ENCODE peak calls at places on chromosomes 3 and 15, in five cellular contexts. C is tibial artery, H is cardiac muscle cell, E is lower leg skin, R is H9. L is an unnamed sample.
A peak's percentile ranks its signal among the peaks of the same experiment; 100 is the strongest.

GRCh38 chr3:98966862-98967554 is 65.5 kb upstream of the DCBLD2 start:
- DNase-seq in E (no peak), H (no peak), R (no peak), C (no peak), L (no peak)

GRCh38 chr3:127808197-127808596 is 14.1 kb downstream of the MGLL start:
- DNase-seq in R (no peak), E (no peak), C (no peak), H (no peak), L (no peak)

GRCh38 chr15:88274534-88275460 is 18.3 kb upstream of the NTRK3 start:
- DNase-seq in R (peak; percentile 81), C (peak; percentile 82), H (peak; percentile 79), E (peak; percentile 91), L (no peak)

GRCh38 chr3:50873376-50874157 is 198.8 kb downstream of the DOCK3 start:
- DNase-seq in H (no peak), E (no peak), C (no peak), R (no peak), L (no peak)

GRCh38 chr3:190382082-190382481 is 5.9 kb upstream of the CLDN16 start:
- DNase-seq in H (no peak), E (no peak), C (no peak), R (no peak), L (no peak)

GRCh38 chr3:155282416-155283091 is 10.9 kb downstream of the STRIT1 start:
- DNase-seq in C (no peak), E (no peak), H (no peak), R (no peak), L (no peak)

GRCh38 chr3:133574260-133574881 is 885 bp downstream of the CDV3 start:
- DNase-seq in H (peak; percentile 87), C (peak; percentile 85), R (peak; percentile 50), E (peak; percentile 94), L (peak; percentile 93)

GRCh38 chr15:99424978-99425665 is 140.7 kb upstream of the MEF2A start:
- DNase-seq in H (peak; percentile 46), C (peak; percentile 81), R (no peak), E (peak; percentile 87), L (peak; percentile 79)

GRCh38 chr3:5376761-5377160 is 189.3 kb downstream of the EDEM1 start:
- DNase-seq in H (no peak), R (peak; percentile 79), E (no peak), C (no peak), L (peak; percentile 51)

GRCh38 chr15:67433495-67434099 is 87.3 kb upstream of the C15orf61 start:
- DNase-seq in H (peak; percentile 37), E (peak; percentile 84), C (no peak), R (peak; percentile 56), L (no peak)

GRCh38 chr3:74992898-74993297 is 378.4 kb upstream of the CNTN3 start:
- DNase-seq in C (no peak), E (no peak), R (no peak), H (no peak), L (no peak)

GRCh38 chr15:66068801-66069200 is 184.7 kb downstream of the MEGF11 start:
- DNase-seq in R (no peak), E (no peak), H (no peak), C (no peak), L (peak; percentile 10)

GRCh38 chr3:71525376-71525775 is 58.2 kb downstream of the FOXP1 start:
- DNase-seq in E (no peak), R (no peak), C (no peak), H (no peak), L (no peak)

GRCh38 chr3:167209011-167209410 is 171.1 kb downstream of the ZBBX start:
- DNase-seq in E (no peak), R (no peak), H (no peak), C (no peak), L (no peak)

GRCh38 chr3:133854971-133855370 is 40.7 kb downstream of the RAB6B start:
- DNase-seq in H (no peak), E (peak; percentile 21), R (no peak), C (no peak), L (peak; percentile 12)

GRCh38 chr15:90860450-90860849 is 7.9 kb upstream of the FURIN start:
- DNase-seq in R (no peak), H (no peak), C (no peak), E (no peak), L (no peak)

GRCh38 chr15:93476491-93477176 is 387.6 kb upstream of the RGMA start:
- DNase-seq in R (no peak), C (no peak), H (no peak), E (no peak), L (no peak)

GRCh38 chr3:58084788-58085543 is 76.7 kb downstream of the FLNB start:
- DNase-seq in H (no peak), R (no peak), C (no peak), E (no peak), L (no peak)

GRCh38 chr3:62131620-62132019 is 241.7 kb downstream of the FEZF2 start:
- DNase-seq in E (no peak), H (peak; percentile 41), R (no peak), C (no peak), L (no peak)

GRCh38 chr15:98330258-98330657 is 318.1 kb upstream of the IGF1R start:
- DNase-seq in E (no peak), R (no peak), C (no peak), H (no peak), L (no peak)

GRCh38 chr3:154059798-154060197 is 61.4 kb upstream of the ARHGEF26 start:
- DNase-seq in C (no peak), R (no peak), H (peak; percentile 16), E (no peak), L (no peak)

GRCh38 chr15:64909546-64909945 is 2.2 kb upstream of the ANKDD1A start:
- DNase-seq in R (no peak), E (no peak), C (no peak), H (no peak), L (no peak)

GRCh38 chr3:143934791-143935190 is 36.8 kb upstream of the DIPK2A start:
- DNase-seq in R (no peak), H (no peak), C (no peak), E (no peak), L (no peak)

GRCh38 chr15:81301815-81302399 is 22.0 kb downstream of the STARD5 start:
- DNase-seq in R (no peak), E (peak; percentile 78), C (peak; percentile 68), H (no peak), L (no peak)

GRCh38 chr3:123586131-123586530 is 1.3 kb upstream of the HACD2 start:
- DNase-seq in H (peak; percentile 58), R (peak; percentile 84), C (no peak), E (no peak), L (no peak)

GRCh38 chr15:33243393-33243792 is 48.9 kb upstream of the FMN1 start:
- DNase-seq in C (no peak), H (no peak), E (no peak), R (no peak), L (no peak)

GRCh38 chr3:123618768-123619484 is 34.1 kb upstream of the HACD2 start:
- DNase-seq in C (peak; percentile 95), R (no peak), E (peak; percentile 90), H (peak; percentile 19), L (peak; percentile 88)

GRCh38 chr3:78969483-78969882 is 798.3 kb downstream of the ROBO1 start:
- DNase-seq in E (no peak), C (no peak), R (no peak), H (no peak), L (no peak)

DNA sequence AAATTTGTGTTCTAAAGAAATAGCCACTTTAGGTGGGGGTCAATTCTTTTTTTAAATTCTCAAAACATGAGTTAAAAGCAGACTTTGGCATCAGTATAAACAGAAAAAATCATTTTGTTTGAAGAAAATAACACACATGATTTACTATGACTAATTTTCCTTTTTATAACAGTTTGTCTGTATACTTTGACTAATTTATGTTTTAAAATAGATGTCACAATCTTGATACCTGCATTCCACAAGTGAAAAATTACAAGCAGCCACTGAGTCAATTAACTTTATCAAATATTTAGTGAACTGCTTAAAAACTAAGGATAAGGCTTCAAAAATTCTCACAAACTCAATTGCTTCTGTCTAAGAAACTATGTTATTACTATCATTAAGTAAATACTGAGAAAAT is 235.0 kb downstream of the TBC1D5 start:
- DNase-seq in H (no peak), C (no peak), E (no peak), R (no peak), L (no peak)
- TF ChIP-seq CTCF in H (no peak), C (no peak), E (no peak), R (no peak), L (no peak)

GRCh38 chr15:79129235-79129634 is 38.7 kb upstream of the RASGRF1 start:
- DNase-seq in R (no peak), C (no peak), H (no peak), E (no peak), L (no peak)

GRCh38 chr15:79132770-79133169 is 42.2 kb upstream of the RASGRF1 start:
- DNase-seq in E (no peak), R (no peak), C (no peak), H (no peak), L (no peak)

GRCh38 chr15:79128556-79128955 is 38.0 kb upstream of the RASGRF1 start:
- DNase-seq in C (no peak), E (no peak), H (no peak), R (no peak), L (no peak)

GRCh38 chr15:79132361-79132760 is 41.8 kb upstream of the RASGRF1 start:
- DNase-seq in E (no peak), H (no peak), R (no peak), C (no peak), L (no peak)

DNA sequence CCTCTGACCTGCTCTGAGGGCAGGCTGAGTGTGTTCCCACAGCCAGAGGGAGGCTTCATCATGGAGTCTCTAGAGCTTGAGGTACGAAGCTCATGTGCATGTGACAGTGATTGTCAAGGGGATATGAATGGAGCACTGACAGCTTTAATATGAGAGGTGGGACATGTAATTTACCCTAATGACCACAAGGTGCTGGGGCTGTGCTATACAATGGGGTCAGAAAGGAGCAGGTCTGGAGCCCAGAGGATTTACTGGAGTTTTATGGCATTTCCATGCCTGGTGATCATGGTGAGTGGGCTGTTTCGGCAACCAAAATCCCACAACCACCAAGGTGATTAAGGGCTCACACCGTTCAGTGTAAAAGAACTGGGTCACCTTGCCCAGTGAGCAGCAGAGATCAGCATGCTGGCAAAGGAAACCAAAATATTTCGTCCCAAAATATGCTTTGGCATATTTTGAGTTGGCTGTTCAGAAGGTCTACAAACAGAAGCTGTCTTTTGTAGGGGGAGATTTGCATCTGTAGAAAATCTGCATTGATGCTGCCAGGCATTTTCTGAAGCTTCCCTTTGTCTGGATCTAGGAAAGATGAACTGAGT is 40.1 kb upstream of the RASGRF1 start:
- DNase-seq in H (no peak), C (no peak), E (no peak), R (no peak), L (no peak)
- TF ChIP-seq CTCF in H (peak; percentile 17), C (no peak), E (no peak), R (peak; percentile 62), L (no peak)

GRCh38 chr3:53688989-53689388 is 157.2 kb downstream of the CHDH start:
- DNase-seq in E (peak; percentile 17), R (no peak), H (no peak), C (no peak), L (no peak)
- TF ChIP-seq CTCF in E (no peak), R (no peak), H (no peak), C (no peak), L (no peak)

GRCh38 chr15:95259965-95260364 is 1028.6 kb downstream of the MCTP2 start:
- DNase-seq in C (peak; percentile 71), E (no peak), R (peak; percentile 31), H (peak; percentile 8), L (no peak)

GRCh38 chr15:95260856-95261255 is 1029.5 kb downstream of the MCTP2 start:
- DNase-seq in R (no peak), C (no peak), E (no peak), H (no peak), L (no peak)

GRCh38 chr15:95259513-95259912 is 1028.2 kb downstream of the MCTP2 start:
- DNase-seq in C (peak; percentile 83), E (peak; percentile 88), R (peak; percentile 63), H (peak; percentile 73), L (peak; percentile 66)

GRCh38 chr15:95262866-95263564 is 1031.7 kb downstream of the MCTP2 start:
- DNase-seq in H (no peak), C (no peak), R (no peak), E (no peak), L (no peak)

GRCh38 chr15:95261546-95261945 is 1030.2 kb downstream of the MCTP2 start:
- DNase-seq in R (no peak), H (no peak), C (no peak), E (no peak), L (no peak)
- TF ChIP-seq CTCF in R (no peak), H (no peak), C (no peak), E (no peak), L (no peak)

L was measured in kidney.